ENCODE peak calls at places on chromosome 11, in seven cellular contexts. T, U, Y, F, R, O and G are unnamed samples.

GRCh38 chr11:117734596-117734995 is 62.4 kb downstream of the DSCAML1 start:
- DNase-seq in U (no peak), T (no peak), O (no peak), F (no peak), Y (no peak), R (no peak), G (no peak)

GRCh38 chr11:32659672-32660071 is 76.0 kb downstream of the EIF3M start:
- DNase-seq in O (no peak), R (peak; percentile 10), F (peak; percentile 15), Y (no peak), T (no peak), U (no peak), G (no peak)

GRCh38 chr11:60263434-60263833 is 17.0 kb upstream of the MS4A4A start:
- DNase-seq in R (no peak), U (no peak), F (no peak), O (no peak), T (no peak), Y (no peak), G (no peak)

GRCh38 chr11:72439455-72439854 is 5.1 kb upstream of the CLPB start:
- DNase-seq in F (peak; percentile 33), U (no peak), O (no peak), Y (no peak), T (no peak), R (no peak), G (no peak)

GRCh38 chr11:118074091-118074685 is 2.7 kb upstream of the TMPRSS4 start:
- DNase-seq in R (no peak), Y (no peak), O (no peak), U (no peak), F (no peak), T (no peak), G (no peak)

GRCh38 chr11:61392991-61393595 is 706 bp downstream of the TMEM216 start:
- DNase-seq in R (no peak), U (peak; percentile 12), Y (no peak), T (peak; percentile 28), F (peak; percentile 53), O (no peak), G (no peak)

GRCh38 chr11:62001450-62002178 is 34.2 kb upstream of the FTH1 start:
- DNase-seq in T (no peak), F (no peak), R (no peak), O (no peak), Y (peak; percentile 95), U (no peak), G (no peak)

GRCh38 chr11:129803533-129803932 is 12.1 kb upstream of the TMEM45B start:
- DNase-seq in U (no peak), T (no peak), Y (no peak), R (no peak), O (no peak), F (peak; percentile 46), G (no peak)

GRCh38 chr11:50077526-50077925 is 44.9 kb downstream of the OR4C45 start:
- DNase-seq in R (no peak), F (no peak), Y (no peak), T (no peak), O (no peak), U (no peak), G (no peak)
- H3K9me3 ChIP-seq in R (no peaks in the 10 kb centered on the region), F (no peaks in the 10 kb centered on the region), Y (no peaks in the 10 kb centered on the region), T (no peaks in the 10 kb centered on the region), O (no peaks in the 10 kb centered on the region), U (no peaks in the 10 kb centered on the region), G (no peaks in the 10 kb centered on the region)

GRCh38 chr11:1123970-1124369 is 33.8 kb upstream of the MUC5AC start:
- DNase-seq in R (no peak), O (no peak), T (no peak), U (no peak), F (no peak), Y (no peak), G (no peak)

GRCh38 chr11:1126491-1126926 is 31.2 kb upstream of the MUC5AC start:
- DNase-seq in R (no peak), U (no peak), T (no peak), O (no peak), F (no peak), Y (no peak), G (no peak)

GRCh38 chr11:1126935-1127663 is 30.7 kb upstream of the MUC5AC start:
- DNase-seq in F (no peak), O (no peak), Y (no peak), T (no peak), U (no peak), R (no peak), G (no peak)

GRCh38 chr11:1127664-1128162 is 30.0 kb upstream of the MUC5AC start:
- DNase-seq in U (no peak), F (no peak), T (no peak), O (no peak), Y (no peak), R (no peak), G (no peak)

GRCh38 chr11:1125803-1126202 is 31.9 kb upstream of the MUC5AC start:
- DNase-seq in Y (no peak), T (no peak), R (no peak), F (no peak), O (no peak), U (no peak), G (no peak)
- H3K9me3 ChIP-seq in Y (no peaks in the 10 kb centered on the region), T (no peaks in the 10 kb centered on the region), R (no peaks in the 10 kb centered on the region), F (no peaks in the 10 kb centered on the region), O (no peaks in the 10 kb centered on the region), U (no peaks in the 10 kb centered on the region), G (no peaks in the 10 kb centered on the region)

GRCh38 chr11:29751618-29752017 is 265.2 kb downstream of the KCNA4 start:
- DNase-seq in U (no peak), O (no peak), T (no peak), F (no peak), R (no peak), Y (no peak), G (no peak)

GRCh38 chr11:29750392-29750791 is 266.4 kb downstream of the KCNA4 start:
- DNase-seq in T (no peak), Y (no peak), U (no peak), F (no peak), R (no peak), O (no peak), G (no peak)

GRCh38 chr11:29755474-29755873 is 261.4 kb downstream of the KCNA4 start:
- DNase-seq in Y (no peak), O (no peak), T (no peak), U (no peak), F (no peak), R (no peak), G (no peak)
- H3K9me3 ChIP-seq in Y (no peaks in the 10 kb centered on the region), O (no peaks in the 10 kb centered on the region), T (no peaks in the 10 kb centered on the region), U (no peaks in the 10 kb centered on the region), F (no peaks in the 10 kb centered on the region), R (peaks cover 1% of the 10 kb centered on the region), G (no peaks in the 10 kb centered on the region)

GRCh38 chr11:70703141-70704052 is 305.1 kb downstream of the CTTN start:
- DNase-seq in R (no peak), T (no peak), F (no peak), O (no peak), U (no peak), Y (no peak), G (no peak)

GRCh38 chr11:70705930-70706329 is 307.6 kb downstream of the CTTN start:
- DNase-seq in U (no peak), F (no peak), T (no peak), O (no peak), R (no peak), Y (no peak), G (no peak)

GRCh38 chr11:70707821-70708220 is 309.5 kb downstream of the CTTN start:
- DNase-seq in U (no peak), O (no peak), T (no peak), Y (no peak), R (no peak), F (no peak), G (no peak)

GRCh38 chr11:70702040-70702648 is 303.8 kb downstream of the CTTN start:
- DNase-seq in T (no peak), R (no peak), O (no peak), Y (no peak), F (no peak), U (no peak), G (no peak)

DNA sequence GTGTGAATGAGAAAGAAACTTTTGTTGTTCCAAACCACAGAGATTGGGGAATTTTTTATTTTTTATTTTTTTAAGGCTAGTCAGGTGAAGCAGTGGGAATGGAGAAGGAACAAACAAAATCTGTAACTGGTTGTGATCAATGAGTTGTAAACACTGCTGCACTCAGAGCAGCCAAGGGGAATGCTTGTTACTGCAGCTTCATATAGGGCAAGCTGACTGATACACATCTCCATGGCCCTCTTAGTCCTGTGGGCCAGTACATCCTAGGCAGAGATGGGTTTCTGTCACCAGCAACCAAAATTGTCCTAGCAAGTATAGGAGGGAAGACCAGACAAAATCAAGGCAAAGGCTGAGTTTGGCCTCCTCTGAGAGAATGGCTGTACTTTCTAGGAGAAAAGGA is 306.8 kb downstream of the CTTN start:
- DNase-seq in U (no peak), O (no peak), T (no peak), F (no peak), Y (no peak), R (no peak), G (no peak)
- H3K9me3 ChIP-seq in U (no peaks in the 10 kb centered on the region), O (no peaks in the 10 kb centered on the region), T (no peaks in the 10 kb centered on the region), F (no peaks in the 10 kb centered on the region), Y (no peaks in the 10 kb centered on the region), R (no peaks in the 10 kb centered on the region), G (no peaks in the 10 kb centered on the region)

GRCh38 chr11:103735497-103736032 is 300.9 kb upstream of the DDI1 start:
- DNase-seq in F (no peak), T (no peak), R (no peak), Y (no peak), O (no peak), U (no peak), G (no peak)

GRCh38 chr11:103731681-103732080 is 304.8 kb upstream of the DDI1 start:
- DNase-seq in U (no peak), Y (no peak), F (no peak), T (no peak), R (no peak), O (no peak), G (no peak)

GRCh38 chr11:103736323-103736722 is 300.1 kb upstream of the DDI1 start:
- DNase-seq in T (no peak), F (no peak), U (no peak), O (no peak), Y (no peak), R (no peak), G (no peak)

GRCh38 chr11:103736986-103737622 is 299.3 kb upstream of the DDI1 start:
- DNase-seq in F (no peak), U (no peak), Y (no peak), T (no peak), R (no peak), O (peak; percentile 42), G (no peak)

GRCh38 chr11:103733889-103734288 is 302.6 kb upstream of the DDI1 start:
- DNase-seq in O (no peak), Y (no peak), F (no peak), T (no peak), R (no peak), U (no peak), G (no peak)
- H3K9me3 ChIP-seq in O (no peaks in the 10 kb centered on the region), Y (no peaks in the 10 kb centered on the region), F (no peaks in the 10 kb centered on the region), T (no peaks in the 10 kb centered on the region), R (no peaks in the 10 kb centered on the region), U (no peaks in the 10 kb centered on the region), G (no peaks in the 10 kb centered on the region)

DNA sequence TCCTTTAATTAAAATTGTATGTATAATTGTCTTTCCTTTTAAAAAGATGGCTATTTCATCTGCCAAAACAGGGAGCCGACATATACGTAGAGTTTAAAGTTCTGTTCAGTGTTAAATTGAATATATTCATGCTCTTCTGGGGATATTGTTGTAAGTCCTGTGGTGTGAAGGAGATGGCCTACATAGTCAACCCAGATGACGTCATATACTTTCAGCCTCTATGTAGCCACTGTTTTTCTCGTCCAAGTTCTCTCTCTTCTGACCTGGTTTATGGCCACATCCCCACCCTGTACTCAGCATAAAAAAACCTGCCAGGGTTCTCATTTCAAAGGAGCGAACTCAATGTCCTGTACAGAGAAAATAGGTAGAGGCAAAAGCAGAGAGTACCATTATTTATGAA is 509.4 kb upstream of the ARHGAP42 start:
- DNase-seq in Y (no peak), O (no peak), F (no peak), T (no peak), U (no peak), R (no peak), G (no peak)
- H3K9me3 ChIP-seq in Y (no peaks in the 10 kb centered on the region), O (no peaks in the 10 kb centered on the region), F (no peaks in the 10 kb centered on the region), T (no peaks in the 10 kb centered on the region), U (no peaks in the 10 kb centered on the region), R (no peaks in the 10 kb centered on the region), G (no peaks in the 10 kb centered on the region)